ENCODE peak calls at places on chromosomes 13 and 19, in five cellular contexts. B is cardiac muscle cell, F is upper lobe of left lung, V is left lung, W is cardiac fibroblast. K is an unnamed sample.
A peak's percentile ranks its signal among the peaks of the same experiment; 100 is the strongest.

GRCh38 chr13:44934724-44935123 is 54.5 kb downstream of the NUFIP1 start:
- DNase-seq in W (peak; percentile 64), V (no peak), B (peak; percentile 55), F (no peak), K (peak; percentile 80)

GRCh38 chr13:21033224-21033855 is 28.0 kb downstream of the LATS2 start:
- DNase-seq in W (peak; percentile 68), V (no peak), F (peak; percentile 76), B (peak; percentile 50), K (peak; percentile 77)

GRCh38 chr13:31361673-31362072 is 161.9 kb downstream of the B3GLCT start:
- DNase-seq in W (no peak), V (no peak), F (no peak), B (peak; percentile 7), K (peak; percentile 24)

GRCh38 chr13:51906581-51906980 is 44.8 kb downstream of the CCDC70 start:
- DNase-seq in V (no peak), B (no peak), W (no peak), F (no peak), K (no peak)

GRCh38 chr19:35939307-35940077 is 3.3 kb downstream of the LRFN3 start:
- DNase-seq in F (no peak), W (no peak), V (no peak), B (no peak), K (no peak)

GRCh38 chr19:2603320-2603719 is 99.2 kb downstream of the GNG7 start:
- DNase-seq in V (peak; percentile 31), F (no peak), B (peak; percentile 68), W (peak; percentile 76), K (peak; percentile 52)

GRCh38 chr19:42092350-42092749 is 16.4 kb downstream of the ZNF574 start:
- DNase-seq in V (no peak), F (no peak), B (peak; percentile 25), W (peak; percentile 31), K (no peak)

GRCh38 chr13:109783447-109783814 is 3.0 kb downstream of the IRS2 start:
- DNase-seq in B (no peak), W (no peak), V (no peak), F (no peak), K (no peak)

GRCh38 chr13:67351915-67352314 is 121.8 kb upstream of the PCDH9 start:
- DNase-seq in W (peak; percentile 15), B (peak; percentile 18), V (no peak), F (no peak), K (peak; percentile 12)

GRCh38 chr19:6228523-6229215 is 51.1 kb downstream of the MLLT1 start:
- DNase-seq in B (no peak), W (no peak), F (no peak), V (no peak), K (no peak)

GRCh38 chr19:49713236-49713845 is 22.4 kb downstream of the CPT1C start:
- DNase-seq in W (no peak), V (no peak), B (no peak), F (no peak), K (no peak)

GRCh38 chr13:59111711-59112110 is 1052.0 kb downstream of the DIAPH3 start:
- DNase-seq in F (no peak), B (peak; percentile 87), V (no peak), W (peak; percentile 72), K (peak; percentile 51)

GRCh38 chr13:42747399-42747873 is 33.9 kb upstream of the FAM216B start:
- DNase-seq in V (no peak), W (peak; percentile 70), B (peak; percentile 64), F (no peak), K (peak; percentile 99)

GRCh38 chr13:51632643-51633357 is 48.5 kb downstream of the WDFY2 start:
- DNase-seq in W (no peak), V (no peak), B (no peak), F (no peak), K (no peak)

GRCh38 chr13:110338441-110339101 is 31.5 kb downstream of the COL4A2 start:
- DNase-seq in W (peak; percentile 96), F (no peak), V (no peak), B (peak; percentile 91), K (peak; percentile 47)

GRCh38 chr13:79647518-79647917 is 166.6 kb downstream of the NDFIP2 start:
- DNase-seq in W (no peak), F (no peak), B (no peak), V (no peak), K (no peak)

GRCh38 chr13:36108342-36108741 is 22.8 kb downstream of the DCLK1 start:
- DNase-seq in V (no peak), F (no peak), B (no peak), W (no peak), K (no peak)

GRCh38 chr19:34666200-34666957 is 10.6 kb downstream of the SCGB2B2 start:
- DNase-seq in V (no peak), F (no peak), W (no peak), B (no peak), K (no peak)

GRCh38 chr13:19634129-19634740 is 776 bp downstream of the MPHOSPH8 start:
- DNase-seq in F (peak; percentile 39), V (no peak), W (peak; percentile 54), B (peak; percentile 50), K (peak; percentile 45)

GRCh38 chr19:33238750-33239149 is 13.1 kb upstream of the SLC7A10 start:
- DNase-seq in W (no peak), F (no peak), V (no peak), B (no peak), K (no peak)

GRCh38 chr19:10544242-10544752 is 593 bp downstream of the ATG4D start:
- DNase-seq in B (no peak), V (no peak), W (no peak), F (peak; percentile 73), K (no peak)

GRCh38 chr13:73146705-73147104 is 87.9 kb downstream of the KLF5 start:
- DNase-seq in B (no peak), F (no peak), W (no peak), V (no peak), K (peak; percentile 13)

GRCh38 chr19:5321851-5322681 is 18.5 kb downstream of the PTPRS start:
- DNase-seq in F (no peak), W (no peak), B (no peak), V (no peak), K (no peak)

GRCh38 chr19:35757231-35757748 is 461 bp upstream of the HSPB6 start:
- DNase-seq in F (peak; percentile 45), V (peak; percentile 81), B (peak; percentile 98), W (peak; percentile 99), K (peak; percentile 98)

GRCh38 chr19:13629687-13630357 is 123.5 kb upstream of the CACNA1A start:
- DNase-seq in F (no peak), V (no peak), B (peak; percentile 7), W (peak; percentile 3), K (peak; percentile 92)

GRCh38 chr13:26132756-26133155 is 80.9 kb upstream of the SHISA2 start:
- DNase-seq in F (no peak), V (no peak), B (peak; percentile 27), W (peak; percentile 30), K (peak; percentile 6)

GRCh38 chr13:29125145-29125933 is 305.2 kb downstream of the MTUS2 start:
- DNase-seq in F (no peak), W (no peak), B (no peak), V (no peak), K (no peak)

GRCh38 chr13:109835321-109835720 is 48.9 kb upstream of the IRS2 start:
- DNase-seq in F (no peak), B (peak; percentile 13), V (no peak), W (peak; percentile 12), K (peak; percentile 23)

GRCh38 chr19:40740747-40741146 is 9.5 kb downstream of the ACTMAP start:
- DNase-seq in W (no peak), B (no peak), F (no peak), V (no peak), K (peak; percentile 81)

GRCh38 chr19:50434525-50434924 is 1.8 kb downstream of the MYBPC2 start:
- DNase-seq in F (no peak), V (no peak), B (no peak), W (no peak), K (no peak)

GRCh38 chr19:14433454-14434156 is 499 bp downstream of the PKN1 start:
- DNase-seq in F (peak; percentile 49), V (no peak), B (no peak), W (no peak), K (no peak)

GRCh38 chr19:46426506-46427162 is 2.1 kb downstream of the PNMA8C start:
- DNase-seq in F (peak; percentile 70), W (peak; percentile 88), V (peak; percentile 80), B (peak; percentile 89), K (peak; percentile 78)

DNA sequence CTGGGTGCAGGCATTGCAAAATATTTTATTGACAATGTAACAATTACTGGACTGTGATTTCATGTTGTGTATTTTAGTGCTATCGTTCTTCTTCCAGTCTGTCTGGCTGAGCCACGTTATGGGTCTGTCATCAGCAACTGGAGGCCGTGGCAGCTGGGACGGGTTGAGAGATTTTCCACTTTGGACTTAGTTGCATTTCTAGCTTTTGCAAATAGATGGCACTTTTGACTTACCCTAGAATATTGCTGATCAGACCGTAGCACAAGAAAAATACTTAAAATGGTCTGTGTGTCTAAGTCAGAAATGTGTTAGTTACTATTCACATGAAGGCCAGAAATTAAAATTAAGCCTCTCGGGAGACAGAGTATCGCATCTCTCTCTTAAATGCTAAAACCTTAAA is 211.1 kb downstream of the TEX29 start:
- DNase-seq in W (peak; percentile 3), F (no peak), V (no peak), B (peak; percentile 2), K (peak; percentile 3)
- TF ChIP-seq CTCF in W (no peak), F (no peak), V (no peak), B (no peak), K (no peak)

GRCh38 chr19:934197-934840 is 8.5 kb downstream of the ARID3A start:
- DNase-seq in V (no peak), W (no peak), F (no peak), B (no peak), K (no peak)

GRCh38 chr19:932647-933552 is 7.1 kb downstream of the ARID3A start:
- DNase-seq in W (peak; percentile 93), F (peak; percentile 54), B (peak; percentile 97), V (peak; percentile 57), K (peak; percentile 93)

GRCh38 chr19:933553-933882 is 7.7 kb downstream of the ARID3A start:
- DNase-seq in W (no peak), B (no peak), F (no peak), V (no peak), K (no peak)

GRCh38 chr19:936175-936546 is 10.3 kb downstream of the ARID3A start:
- DNase-seq in B (no peak), F (no peak), V (no peak), W (no peak), K (no peak)

GRCh38 chr19:934865-935422 is 9.1 kb downstream of the ARID3A start:
- DNase-seq in W (peak; percentile 93), B (peak; percentile 90), F (peak; percentile 95), V (peak; percentile 93), K (peak; percentile 48)
- TF ChIP-seq CTCF in W (peak; percentile 1), B (no peak), F (no peak), V (no peak), K (no peak)

GRCh38 chr19:17391371-17392151 is 2.4 kb downstream of the CCDC194 start:
- DNase-seq in F (no peak), V (no peak), W (no peak), B (no peak), K (no peak)
- TF ChIP-seq CTCF in F (no peak), V (peak; percentile 2), W (no peak), B (no peak), K (no peak)

GRCh38 chr19:54154603-54155345 is 4.7 kb downstream of the LENG1 start:
- DNase-seq in V (no peak), B (no peak), W (no peak), F (no peak), K (peak; percentile 83)
- TF ChIP-seq CTCF in V (no peak), B (no peak), W (no peak), F (no peak), K (no peak)

K was measured in fibroblast of mammary gland.